ENCODE peak calls at places on chromosome 7, in four cellular contexts. A is H7; F is activated naive CD8-positive, alpha-beta T cell treated with anti-CD3 and anti-CD28 coated beads, Interleukin-2, amount 10 ng/mL, durations not matched to agents 7 days and 5 days; Z is stimulated activated CD4-positive, alpha-beta T cell treated with anti-CD3 and anti-CD28 coated beads, TNF-alpha, amount 100 ng/mL, for 1 hour. G is an unnamed sample.

GRCh38 chr7:36207451-36208291 is 54.6 kb downstream of the EEPD1 start:
- DNase-seq in A (no peak), F (no peak), Z (no peak), G (no peak)

GRCh38 chr7:66164356-66164755 is 40.8 kb upstream of the TPST1 start:
- DNase-seq in A (no peak), F (no peak), Z (no peak), G (no peak)

GRCh38 chr7:143380264-143380645 is 890 bp upstream of the ZYX start:
- DNase-seq in A (peak; percentile 90), F (peak; percentile 90), Z (peak; percentile 88), G (peak; percentile 92)

GRCh38 chr7:55733584-55733983 is 129.0 kb downstream of the SEPTIN14 start:
- DNase-seq in A (no peak), F (no peak), Z (no peak), G (peak; percentile 31)

GRCh38 chr7:140176271-140176701 is 497 bp downstream of the KDM7A start:
- DNase-seq in A (no peak), F (no peak), Z (no peak), G (peak; percentile 34)

GRCh38 chr7:72080865-72081264 is 331.3 kb downstream of the CALN1 start:
- DNase-seq in A (no peak), F (no peak), Z (no peak), G (no peak)

GRCh38 chr7:155743197-155743596 is 69.1 kb downstream of the SHH start:
- DNase-seq in A (no peak), F (no peak), Z (no peak), G (no peak)

GRCh38 chr7:73703985-73704639 is 15.4 kb downstream of the STX1A start:
- DNase-seq in A (peak; percentile 99), F (peak; percentile 50), Z (no peak), G (peak; percentile 91)

GRCh38 chr7:79619216-79619615 is 165.7 kb upstream of the MAGI2 start:
- DNase-seq in A (no peak), F (no peak), Z (no peak), G (no peak)

GRCh38 chr7:42911482-42912447 is at the start of gene C7orf25:
- DNase-seq in A (peak; percentile 97), F (peak; percentile 96), Z (peak; percentile 90), G (peak; percentile 98)

GRCh38 chr7:82699773-82700186 is 256.2 kb upstream of the CACNA2D1 start:
- DNase-seq in A (no peak), F (no peak), Z (no peak), G (peak; percentile 26)

GRCh38 chr7:6175642-6176041 is 96.8 kb downstream of the CYTH3 start:
- DNase-seq in A (no peak), F (no peak), Z (no peak), G (no peak)

GRCh38 chr7:81470084-81470723 is 299.6 kb downstream of the HGF start:
- DNase-seq in A (peak; percentile 22), F (no peak), Z (no peak), G (peak; percentile 84)

GRCh38 chr7:108020585-108020984 is 17.6 kb upstream of the LAMB1 start:
- DNase-seq in A (no peak), F (no peak), Z (no peak), G (no peak)

GRCh38 chr7:18177815-18178660 is 150.4 kb upstream of the PRPS1L1 start:
- DNase-seq in A (no peak), F (no peak), Z (no peak), G (no peak)

GRCh38 chr7:51033722-51034530 is 251.2 kb upstream of the GRB10 start:
- DNase-seq in A (no peak), F (no peak), Z (no peak), G (no peak)

GRCh38 chr7:70298780-70299446 is 700.6 kb downstream of the AUTS2 start:
- DNase-seq in A (no peak), F (no peak), Z (no peak), G (no peak)

GRCh38 chr7:47536705-47537611 is 45.0 kb downstream of the TNS3 start:
- DNase-seq in A (peak; percentile 90), F (no peak), Z (no peak), G (peak; percentile 81)

GRCh38 chr7:136931169-136931867 is 62.9 kb downstream of the CHRM2 start:
- DNase-seq in A (no peak), F (no peak), Z (no peak), G (no peak)

GRCh38 chr7:126185959-126186580 is 1066.7 kb downstream of the GRM8 start:
- DNase-seq in A (peak; percentile 2), F (no peak), Z (no peak), G (peak; percentile 52)

GRCh38 chr7:80729586-80730320 is 91.3 kb downstream of the CD36 start:
- DNase-seq in A (no peak), F (no peak), Z (no peak), G (no peak)

GRCh38 chr7:821688-822087 is 10.6 kb upstream of the SUN1 start:
- DNase-seq in A (peak; percentile 42), F (no peak), Z (no peak), G (no peak)

GRCh38 chr7:151374726-151375125 is 33.1 kb downstream of the NUB1 start:
- DNase-seq in A (peak; percentile 45), F (no peak), Z (no peak), G (no peak)

GRCh38 chr7:29106128-29106988 is 40.0 kb downstream of the CPVL start:
- DNase-seq in A (peak; percentile 13), F (peak; percentile 30), Z (no peak), G (peak; percentile 87)